ENCODE peak calls at places on chromosomes 12 and 14, in six cellular contexts. One of them, this sample, is unnamed.

GRCh38 chr12:31745242-31745641 is 16.4 kb upstream of the AMN1 start:
- DNase-seq in gastrocnemius medialis: no peak
- DNase-seq in EL: no peak
- DNase-seq in stimulated activated naive B cell treated with anti-CD40 and anti-IgM and Interleukin-4, amounts not matched to agents 10 μg/mL and 1 μg/mL and 100 μg/mL, for 72 hours: no peak
- DNase-seq in stimulated activated CD4-positive, alpha-beta T cell treated with anti-CD3 and anti-CD28 coated beads, TNF-alpha, amount 100 ng/mL, for 4 hours: no peak
- DNase-seq in NCI-H1694 treated with DMSO at 0.1 percent for 48 hours: no peak
- DNase-seq in this sample: no peak

GRCh38 chr12:1056390-1056789 is 65.4 kb downstream of the ERC1 start:
- DNase-seq in EL: no peak
- DNase-seq in stimulated activated naive B cell treated with anti-CD40 and anti-IgM and Interleukin-4, amounts not matched to agents 10 μg/mL and 1 μg/mL and 100 μg/mL, for 72 hours: no peak
- DNase-seq in NCI-H1694 treated with DMSO at 0.1 percent for 48 hours: no peak
- DNase-seq in stimulated activated CD4-positive, alpha-beta T cell treated with anti-CD3 and anti-CD28 coated beads, TNF-alpha, amount 100 ng/mL, for 4 hours: no peak
- DNase-seq in gastrocnemius medialis: no peak
- DNase-seq in this sample: no peak

GRCh38 chr12:77724367-77724957 is 106.2 kb upstream of the NAV3 start:
- DNase-seq in NCI-H1694 treated with DMSO at 0.1 percent for 48 hours: peak; percentile 60
- DNase-seq in EL: peak; percentile 28
- DNase-seq in stimulated activated naive B cell treated with anti-CD40 and anti-IgM and Interleukin-4, amounts not matched to agents 10 μg/mL and 1 μg/mL and 100 μg/mL, for 72 hours: no peak
- DNase-seq in stimulated activated CD4-positive, alpha-beta T cell treated with anti-CD3 and anti-CD28 coated beads, TNF-alpha, amount 100 ng/mL, for 4 hours: no peak
- DNase-seq in gastrocnemius medialis: no peak
- DNase-seq in this sample: peak; percentile 35

GRCh38 chr14:33331176-33331949 is 392.7 kb downstream of the NPAS3 start:
- DNase-seq in stimulated activated naive B cell treated with anti-CD40 and anti-IgM and Interleukin-4, amounts not matched to agents 10 μg/mL and 1 μg/mL and 100 μg/mL, for 72 hours: no peak
- DNase-seq in stimulated activated CD4-positive, alpha-beta T cell treated with anti-CD3 and anti-CD28 coated beads, TNF-alpha, amount 100 ng/mL, for 4 hours: no peak
- DNase-seq in NCI-H1694 treated with DMSO at 0.1 percent for 48 hours: no peak
- DNase-seq in EL: no peak
- DNase-seq in gastrocnemius medialis: no peak
- DNase-seq in this sample: no peak

GRCh38 chr12:119988440-119988787 is 622 bp upstream of the BICDL1 start:
- DNase-seq in EL: peak; percentile 52
- DNase-seq in NCI-H1694 treated with DMSO at 0.1 percent for 48 hours: peak; percentile 72
- DNase-seq in gastrocnemius medialis: no peak
- DNase-seq in stimulated activated CD4-positive, alpha-beta T cell treated with anti-CD3 and anti-CD28 coated beads, TNF-alpha, amount 100 ng/mL, for 4 hours: no peak
- DNase-seq in stimulated activated naive B cell treated with anti-CD40 and anti-IgM and Interleukin-4, amounts not matched to agents 10 μg/mL and 1 μg/mL and 100 μg/mL, for 72 hours: no peak
- DNase-seq in this sample: peak; percentile 7

GRCh38 chr14:55891692-55892091 is 226.5 kb upstream of the PELI2 start:
- DNase-seq in NCI-H1694 treated with DMSO at 0.1 percent for 48 hours: no peak
- DNase-seq in stimulated activated naive B cell treated with anti-CD40 and anti-IgM and Interleukin-4, amounts not matched to agents 10 μg/mL and 1 μg/mL and 100 μg/mL, for 72 hours: no peak
- DNase-seq in EL: no peak
- DNase-seq in stimulated activated CD4-positive, alpha-beta T cell treated with anti-CD3 and anti-CD28 coated beads, TNF-alpha, amount 100 ng/mL, for 4 hours: no peak
- DNase-seq in gastrocnemius medialis: no peak
- DNase-seq in this sample: no peak

GRCh38 chr12:39062266-39062996 is 157.0 kb upstream of the CPNE8 start:
- DNase-seq in stimulated activated naive B cell treated with anti-CD40 and anti-IgM and Interleukin-4, amounts not matched to agents 10 μg/mL and 1 μg/mL and 100 μg/mL, for 72 hours: no peak
- DNase-seq in stimulated activated CD4-positive, alpha-beta T cell treated with anti-CD3 and anti-CD28 coated beads, TNF-alpha, amount 100 ng/mL, for 4 hours: no peak
- DNase-seq in EL: no peak
- DNase-seq in gastrocnemius medialis: no peak
- DNase-seq in NCI-H1694 treated with DMSO at 0.1 percent for 48 hours: no peak
- DNase-seq in this sample: no peak

GRCh38 chr12:30835216-30835615 is 80.5 kb upstream of the CAPRIN2 start:
- DNase-seq in stimulated activated CD4-positive, alpha-beta T cell treated with anti-CD3 and anti-CD28 coated beads, TNF-alpha, amount 100 ng/mL, for 4 hours: no peak
- DNase-seq in gastrocnemius medialis: no peak
- DNase-seq in NCI-H1694 treated with DMSO at 0.1 percent for 48 hours: no peak
- DNase-seq in EL: no peak
- DNase-seq in stimulated activated naive B cell treated with anti-CD40 and anti-IgM and Interleukin-4, amounts not matched to agents 10 μg/mL and 1 μg/mL and 100 μg/mL, for 72 hours: no peak
- DNase-seq in this sample: no peak

GRCh38 chr12:49687941-49688340 is 19.3 kb downstream of the FMNL3 start:
- DNase-seq in gastrocnemius medialis: no peak
- DNase-seq in stimulated activated CD4-positive, alpha-beta T cell treated with anti-CD3 and anti-CD28 coated beads, TNF-alpha, amount 100 ng/mL, for 4 hours: no peak
- DNase-seq in NCI-H1694 treated with DMSO at 0.1 percent for 48 hours: no peak
- DNase-seq in EL: no peak
- DNase-seq in stimulated activated naive B cell treated with anti-CD40 and anti-IgM and Interleukin-4, amounts not matched to agents 10 μg/mL and 1 μg/mL and 100 μg/mL, for 72 hours: no peak
- DNase-seq in this sample: no peak

GRCh38 chr12:26846419-26846818 is 13.4 kb upstream of the ITPR2 start:
- DNase-seq in stimulated activated naive B cell treated with anti-CD40 and anti-IgM and Interleukin-4, amounts not matched to agents 10 μg/mL and 1 μg/mL and 100 μg/mL, for 72 hours: no peak
- DNase-seq in EL: no peak
- DNase-seq in stimulated activated CD4-positive, alpha-beta T cell treated with anti-CD3 and anti-CD28 coated beads, TNF-alpha, amount 100 ng/mL, for 4 hours: no peak
- DNase-seq in NCI-H1694 treated with DMSO at 0.1 percent for 48 hours: no peak
- DNase-seq in gastrocnemius medialis: no peak
- DNase-seq in this sample: no peak

GRCh38 chr12:109635717-109636116 is 62.1 kb downstream of the MVK start:
- DNase-seq in gastrocnemius medialis: no peak
- DNase-seq in NCI-H1694 treated with DMSO at 0.1 percent for 48 hours: no peak
- DNase-seq in EL: no peak
- DNase-seq in stimulated activated naive B cell treated with anti-CD40 and anti-IgM and Interleukin-4, amounts not matched to agents 10 μg/mL and 1 μg/mL and 100 μg/mL, for 72 hours: no peak
- DNase-seq in stimulated activated CD4-positive, alpha-beta T cell treated with anti-CD3 and anti-CD28 coated beads, TNF-alpha, amount 100 ng/mL, for 4 hours: no peak
- DNase-seq in this sample: no peak

GRCh38 chr12:29054790-29055663 is 94.1 kb upstream of the FAR2 start:
- DNase-seq in gastrocnemius medialis: no peak
- DNase-seq in NCI-H1694 treated with DMSO at 0.1 percent for 48 hours: no peak
- DNase-seq in stimulated activated naive B cell treated with anti-CD40 and anti-IgM and Interleukin-4, amounts not matched to agents 10 μg/mL and 1 μg/mL and 100 μg/mL, for 72 hours: no peak
- DNase-seq in EL: no peak
- DNase-seq in stimulated activated CD4-positive, alpha-beta T cell treated with anti-CD3 and anti-CD28 coated beads, TNF-alpha, amount 100 ng/mL, for 4 hours: no peak
- DNase-seq in this sample: peak; percentile 30

GRCh38 chr14:68585690-68586089 is 207.2 kb downstream of the ZFP36L1 start:
- DNase-seq in NCI-H1694 treated with DMSO at 0.1 percent for 48 hours: no peak
- DNase-seq in stimulated activated naive B cell treated with anti-CD40 and anti-IgM and Interleukin-4, amounts not matched to agents 10 μg/mL and 1 μg/mL and 100 μg/mL, for 72 hours: no peak
- DNase-seq in stimulated activated CD4-positive, alpha-beta T cell treated with anti-CD3 and anti-CD28 coated beads, TNF-alpha, amount 100 ng/mL, for 4 hours: no peak
- DNase-seq in gastrocnemius medialis: no peak
- DNase-seq in EL: no peak
- DNase-seq in this sample: peak; percentile 71

GRCh38 chr14:54343276-54344121 is 53.3 kb upstream of the CDKN3 start:
- DNase-seq in gastrocnemius medialis: peak; percentile 23
- DNase-seq in stimulated activated CD4-positive, alpha-beta T cell treated with anti-CD3 and anti-CD28 coated beads, TNF-alpha, amount 100 ng/mL, for 4 hours: no peak
- DNase-seq in NCI-H1694 treated with DMSO at 0.1 percent for 48 hours: peak; percentile 95
- DNase-seq in stimulated activated naive B cell treated with anti-CD40 and anti-IgM and Interleukin-4, amounts not matched to agents 10 μg/mL and 1 μg/mL and 100 μg/mL, for 72 hours: no peak
- DNase-seq in EL: no peak
- DNase-seq in this sample: peak; percentile 57

GRCh38 chr12:95118788-95119179 is 45.4 kb upstream of the NR2C1 start:
- DNase-seq in NCI-H1694 treated with DMSO at 0.1 percent for 48 hours: no peak
- DNase-seq in EL: no peak
- DNase-seq in gastrocnemius medialis: no peak
- DNase-seq in stimulated activated naive B cell treated with anti-CD40 and anti-IgM and Interleukin-4, amounts not matched to agents 10 μg/mL and 1 μg/mL and 100 μg/mL, for 72 hours: no peak
- DNase-seq in stimulated activated CD4-positive, alpha-beta T cell treated with anti-CD3 and anti-CD28 coated beads, TNF-alpha, amount 100 ng/mL, for 4 hours: no peak
- DNase-seq in this sample: no peak

GRCh38 chr12:101664961-101665360 is 32.5 kb upstream of the CHPT1 start:
- DNase-seq in NCI-H1694 treated with DMSO at 0.1 percent for 48 hours: no peak
- DNase-seq in stimulated activated CD4-positive, alpha-beta T cell treated with anti-CD3 and anti-CD28 coated beads, TNF-alpha, amount 100 ng/mL, for 4 hours: no peak
- DNase-seq in EL: no peak
- DNase-seq in gastrocnemius medialis: no peak
- DNase-seq in stimulated activated naive B cell treated with anti-CD40 and anti-IgM and Interleukin-4, amounts not matched to agents 10 μg/mL and 1 μg/mL and 100 μg/mL, for 72 hours: no peak
- DNase-seq in this sample: no peak

GRCh38 chr14:74604896-74605295 is 7.1 kb downstream of the LTBP2 start:
- DNase-seq in gastrocnemius medialis: no peak
- DNase-seq in stimulated activated CD4-positive, alpha-beta T cell treated with anti-CD3 and anti-CD28 coated beads, TNF-alpha, amount 100 ng/mL, for 4 hours: no peak
- DNase-seq in stimulated activated naive B cell treated with anti-CD40 and anti-IgM and Interleukin-4, amounts not matched to agents 10 μg/mL and 1 μg/mL and 100 μg/mL, for 72 hours: no peak
- DNase-seq in NCI-H1694 treated with DMSO at 0.1 percent for 48 hours: no peak
- DNase-seq in EL: peak; percentile 30
- DNase-seq in this sample: peak; percentile 94